ENCODE peak calls at places on chromosome 10, in six cellular contexts. O is A549, B is HepG2, M is upper lobe of left lung, Z is K562, R is GM12878. L is an unnamed sample.
A peak's percentile ranks its signal among the peaks of the same experiment; 100 is the strongest.

GRCh38 chr10:6607187-6607586 is 27.1 kb upstream of the PRKCQ start:
- ATAC-seq in O (no peak), B (no peak), M (no peak), Z (no peak), R (no peak), L (no peak)

GRCh38 chr10:113552014-113552413 is 839 bp upstream of the HABP2 start:
- ATAC-seq in O (no peak), B (no peak), M (no peak), Z (no peak), R (no peak), L (no peak)

GRCh38 chr10:44939691-44940401 is 19.8 kb upstream of the RASSF4 start:
- ATAC-seq in O (no peak), B (peak; percentile 79), M (no peak), Z (no peak), R (no peak), L (no peak)

GRCh38 chr10:101145750-101146391 is 14.8 kb downstream of the TLX1 start:
- ATAC-seq in O (no peak), B (no peak), M (no peak), Z (no peak), R (no peak), L (no peak)

GRCh38 chr10:112201334-112201733 is 17.8 kb upstream of the GPAM start:
- ATAC-seq in O (no peak), B (peak; percentile 42), M (no peak), Z (no peak), R (no peak), L (no peak)

GRCh38 chr10:58028597-58029366 is 238.9 kb downstream of the IPMK start:
- ATAC-seq in O (peak; percentile 69), B (no peak), M (no peak), Z (no peak), R (no peak), L (no peak)

GRCh38 chr10:124164252-124164651 is 70.9 kb upstream of the CHST15 start:
- ATAC-seq in O (no peak), B (no peak), M (no peak), Z (no peak), R (no peak), L (no peak)

GRCh38 chr10:132355754-132356153 is 23.8 kb downstream of the LRRC27 start:
- ATAC-seq in O (no peak), B (no peak), M (no peak), Z (no peak), R (no peak), L (no peak)

GRCh38 chr10:34628174-34628802 is 186.8 kb downstream of the PARD3 start:
- ATAC-seq in O (peak; percentile 24), B (peak; percentile 60), M (peak; percentile 63), Z (peak; percentile 99), R (peak; percentile 10), L (peak; percentile 64)

GRCh38 chr10:119041332-119041731 is 11.8 kb downstream of the NANOS1 start:
- ATAC-seq in O (no peak), B (peak; percentile 51), M (no peak), Z (no peak), R (no peak), L (no peak)

GRCh38 chr10:78149193-78149592 is 115.5 kb downstream of the RPS24 start:
- ATAC-seq in O (peak; percentile 32), B (no peak), M (no peak), Z (no peak), R (no peak), L (no peak)

GRCh38 chr10:82628373-82628772 is 753.4 kb downstream of the NRG3 start:
- ATAC-seq in O (no peak), B (no peak), M (no peak), Z (no peak), R (no peak), L (peak; percentile 69)

GRCh38 chr10:69088801-69089501 is 1.0 kb downstream of the SRGN start:
- ATAC-seq in O (peak; percentile 46), B (no peak), M (no peak), Z (peak; percentile 68), R (peak; percentile 15), L (no peak)

GRCh38 chr10:49534670-49535381 is 4.1 kb downstream of the ERCC6 start:
- ATAC-seq in O (no peak), B (no peak), M (no peak), Z (no peak), R (peak; percentile 74), L (no peak)

GRCh38 chr10:125880719-125881118 is 373 bp downstream of the DHX32 start:
- ATAC-seq in O (no peak), B (no peak), M (no peak), Z (no peak), R (no peak), L (no peak)

GRCh38 chr10:132308588-132309451 is 1.1 kb upstream of the STK32C start:
- ATAC-seq in O (peak; percentile 53), B (no peak), M (no peak), Z (no peak), R (no peak), L (peak; percentile 1)

GRCh38 chr10:114507449-114507848 is 103.1 kb upstream of the AFAP1L2 start:
- ATAC-seq in O (peak; percentile 57), B (no peak), M (peak; percentile 94), Z (no peak), R (no peak), L (no peak)

GRCh38 chr10:22259280-22259679 is 41.5 kb upstream of the EBLN1 start:
- ATAC-seq in O (peak; percentile 57), B (no peak), M (no peak), Z (peak; percentile 81), R (peak; percentile 82), L (no peak)

GRCh38 chr10:30752481-30752881 is 122.9 kb upstream of the LYZL2 start:
- ATAC-seq in O (peak; percentile 11), B (no peak), M (no peak), Z (peak; percentile 88), R (no peak), L (no peak)

GRCh38 chr10:3198900-3199299 is 26.3 kb upstream of the PITRM1 start:
- ATAC-seq in O (no peak), B (no peak), M (no peak), Z (no peak), R (no peak), L (no peak)

GRCh38 chr10:42638821-42639270 is 476 bp upstream of the ZNF33B start:
- ATAC-seq in O (no peak), B (no peak), M (no peak), Z (no peak), R (no peak), L (no peak)

GRCh38 chr10:42637648-42638052 is 720 bp downstream of the ZNF33B start:
- ATAC-seq in O (no peak), B (peak; percentile 4), M (no peak), Z (peak; percentile 3), R (peak; percentile 1), L (no peak)

GRCh38 chr10:42640610-42641229 is 2.4 kb upstream of the ZNF33B start:
- ATAC-seq in O (no peak), B (no peak), M (no peak), Z (no peak), R (no peak), L (no peak)

GRCh38 chr10:42637142-42637541 is 1.2 kb downstream of the ZNF33B start:
- ATAC-seq in O (no peak), B (no peak), M (no peak), Z (no peak), R (no peak), L (no peak)

DNA sequence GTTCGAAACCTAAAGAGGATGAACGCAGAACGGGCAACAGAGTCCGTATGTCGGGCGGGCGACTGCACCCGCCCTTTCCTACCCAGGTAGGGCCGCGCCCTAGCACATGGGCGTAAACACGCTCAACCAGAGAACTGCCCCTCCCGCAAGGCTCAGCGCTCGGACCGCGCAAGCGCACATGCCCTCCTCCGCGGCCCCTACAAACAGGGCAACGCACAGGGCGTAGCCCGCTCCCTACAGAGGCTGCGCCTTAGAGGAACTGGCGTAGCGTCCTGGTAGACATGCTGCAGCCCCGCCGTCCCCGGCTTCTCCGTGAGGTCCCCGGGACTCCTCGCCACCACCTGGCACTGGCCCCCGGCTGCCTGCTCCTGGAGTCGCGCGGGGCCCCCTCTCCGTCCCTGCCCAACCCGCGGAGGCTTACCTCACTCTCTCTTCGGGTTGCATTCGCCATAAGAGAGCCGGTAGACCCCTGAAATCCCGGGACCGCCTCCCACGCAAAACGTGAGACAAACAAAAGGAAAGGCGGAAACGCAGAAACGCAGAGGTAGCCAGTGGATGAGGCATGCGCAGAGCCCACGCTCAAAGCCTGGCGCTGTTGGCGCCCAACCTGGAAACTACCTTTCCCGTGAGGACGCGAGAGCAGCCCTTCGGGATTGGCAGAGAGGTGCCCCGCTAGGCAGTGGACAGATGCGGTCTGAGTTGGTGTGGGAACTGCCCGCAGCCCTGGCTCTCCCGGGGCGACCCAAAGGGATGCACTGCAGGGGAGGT is at the start of gene ZNF33B:
- ATAC-seq in O (peak; percentile 99), B (peak; percentile 96), M (peak; percentile 100), Z (peak; percentile 97), R (peak; percentile 98), L (peak; percentile 99)
- TF ChIP-seq POLR2A in O (peak; percentile 69), B (peak; percentile 94), M (peak; percentile 71), Z (peak; percentile 98), R (peak; percentile 97), L (peak; percentile 68)

GRCh38 chr10:71472912-71473311 is 76.2 kb downstream of the CDH23 start:
- ATAC-seq in O (no peak), B (no peak), M (no peak), Z (no peak), R (no peak), L (no peak)
- H3K4me1 ChIP-seq in O (no peaks in the 10 kb centered on the region), B (no peaks in the 10 kb centered on the region), M (peaks cover 18% of the 10 kb centered on the region), Z (peaks cover 7% of the 10 kb centered on the region), R (no peaks in the 10 kb centered on the region), L (peaks cover 2% of the 10 kb centered on the region)

GRCh38 chr10:110629680-110630191 is 14.4 kb upstream of the RBM20 start:
- ATAC-seq in O (peak; percentile 93), B (peak; percentile 47), M (peak; percentile 38), Z (no peak), R (no peak), L (peak; percentile 81)
- TF ChIP-seq EP300 in O (peak; percentile 55), B (no peak), M (no peak), Z (no peak), R (no peak), L (no peak)

GRCh38 chr10:48456361-48456804 is 148.5 kb downstream of the ARHGAP22 start:
- ATAC-seq in O (no peak), B (no peak), M (no peak), Z (peak; percentile 80), R (peak; percentile 45), L (no peak)
- TF ChIP-seq POLR2A in O (no peak), B (no peak), M (no peak), Z (no peak), R (no peak), L (no peak)

L was measured in gastroesophageal sphincter.